ENCODE peak calls at places on chromosomes 1 and 21, in five cellular contexts. F is uterus, C is tibial nerve, R is HCT116, M is transverse colon. U is an unnamed sample.

GRCh38 chr1:112054504-112054903 is 65.0 kb upstream of the KCND3 start:
- DNase-seq in F (no peak), M (no peak), R (no peak), C (no peak), U (no peak)

GRCh38 chr1:169044296-169044695 is 62.2 kb upstream of the ATP1B1 start:
- DNase-seq in F (no peak), M (no peak), C (no peak), R (no peak), U (no peak)

GRCh38 chr1:165383067-165383466 is 26.6 kb upstream of the LMX1A start:
- DNase-seq in F (peak; percentile 83), R (no peak), C (peak; percentile 43), M (peak; percentile 22), U (peak; percentile 17)

GRCh38 chr1:184299076-184299790 is 87.6 kb upstream of the C1orf21 start:
- DNase-seq in F (no peak), M (no peak), C (no peak), R (no peak), U (no peak)

GRCh38 chr1:6597777-6598131 is 4.9 kb downstream of the KLHL21 start:
- DNase-seq in C (no peak), R (no peak), F (no peak), M (no peak), U (no peak)

GRCh38 chr21:41680444-41681335 is 86.2 kb downstream of the RIPK4 start:
- DNase-seq in C (no peak), F (no peak), R (no peak), M (no peak), U (no peak)

GRCh38 chr1:48038273-48038767 is 41.1 kb upstream of the TRABD2B start:
- DNase-seq in C (no peak), R (no peak), F (no peak), M (no peak), U (no peak)

GRCh38 chr1:222464841-222465210 is 83.1 kb downstream of the HHIPL2 start:
- DNase-seq in R (peak; percentile 68), M (peak; percentile 44), C (no peak), F (peak; percentile 51), U (peak; percentile 54)

GRCh38 chr1:5481889-5482288 is 510.3 kb downstream of the NPHP4 start:
- DNase-seq in R (peak; percentile 28), C (no peak), M (no peak), F (no peak), U (no peak)

GRCh38 chr21:32712043-32712442 is 15.8 kb downstream of the SYNJ1 start:
- DNase-seq in M (peak; percentile 20), F (no peak), C (no peak), R (no peak), U (no peak)

GRCh38 chr1:59308839-59309238 is 11.9 kb downstream of the FGGY start:
- DNase-seq in C (no peak), R (no peak), M (no peak), F (no peak), U (no peak)

GRCh38 chr21:45839274-45839673 is 142.3 kb upstream of the COL6A1 start:
- DNase-seq in C (no peak), M (no peak), F (no peak), R (no peak), U (no peak)

GRCh38 chr1:181077576-181078242 is 10.8 kb upstream of the IER5 start:
- DNase-seq in M (no peak), C (no peak), F (no peak), R (no peak), U (no peak)

GRCh38 chr1:9182784-9183257 is 51.8 kb upstream of the H6PD start:
- DNase-seq in R (no peak), C (no peak), F (no peak), M (no peak), U (peak; percentile 7)

GRCh38 chr1:181021811-181022434 is 747 bp downstream of the STX6 start:
- DNase-seq in R (no peak), F (peak; percentile 72), C (peak; percentile 37), M (peak; percentile 62), U (peak; percentile 77)

GRCh38 chr1:238281418-238281817 is 390.7 kb upstream of the ZP4 start:
- DNase-seq in C (no peak), M (no peak), F (no peak), R (no peak), U (no peak)

GRCh38 chr1:201348211-201348566 is 29.3 kb downstream of the TNNT2 start:
- DNase-seq in F (no peak), M (peak; percentile 33), C (no peak), R (peak; percentile 53), U (peak; percentile 19)

GRCh38 chr1:7424352-7424890 is 346.7 kb upstream of the VAMP3 start:
- DNase-seq in R (no peak), F (no peak), C (no peak), M (no peak), U (no peak)

GRCh38 chr1:234600418-234601216 is 9.4 kb downstream of the IRF2BP2 start:
- DNase-seq in R (peak; percentile 51), M (peak; percentile 64), F (peak; percentile 65), C (peak; percentile 29), U (peak; percentile 67)

GRCh38 chr1:150149490-150150453 is at the start of gene PLEKHO1:
- DNase-seq in C (peak; percentile 68), M (peak; percentile 87), R (no peak), F (peak; percentile 94), U (peak; percentile 70)

GRCh38 chr1:212655668-212656440 is 43.8 kb downstream of the BATF3 start:
- DNase-seq in R (peak; percentile 7), C (no peak), M (no peak), F (no peak), U (no peak)

GRCh38 chr1:45304311-45305081 is 22.2 kb upstream of the HPDL start:
- DNase-seq in C (no peak), M (peak; percentile 54), F (peak; percentile 48), R (no peak), U (peak; percentile 70)

GRCh38 chr1:47575855-47576757 is 138.3 kb downstream of the FOXD2 start:
- DNase-seq in F (no peak), M (no peak), C (no peak), R (no peak), U (no peak)

GRCh38 chr1:53361541-53361961 is 33.7 kb upstream of the LRP8 start:
- DNase-seq in C (no peak), M (no peak), R (no peak), F (no peak), U (no peak)

GRCh38 chr1:6179564-6180175 is 451 bp downstream of the CHD5 start:
- DNase-seq in M (no peak), F (no peak), C (no peak), R (no peak), U (no peak)

GRCh38 chr1:33378976-33379375 is 51.9 kb downstream of the PHC2 start:
- DNase-seq in R (no peak), F (no peak), C (no peak), M (no peak), U (peak; percentile 50)

GRCh38 chr1:22660716-22661241 is 7.7 kb downstream of the C1QB start:
- DNase-seq in F (no peak), R (no peak), C (no peak), M (no peak), U (no peak)

GRCh38 chr1:244060117-244060516 is 9.0 kb downstream of the ZBTB18 start:
- DNase-seq in F (no peak), C (no peak), M (no peak), R (no peak), U (no peak)

GRCh38 chr1:96966536-96967138 is 245.1 kb downstream of the PTBP2 start:
- DNase-seq in M (peak; percentile 78), R (peak; percentile 59), F (peak; percentile 74), C (peak; percentile 81), U (peak; percentile 59)

DNA sequence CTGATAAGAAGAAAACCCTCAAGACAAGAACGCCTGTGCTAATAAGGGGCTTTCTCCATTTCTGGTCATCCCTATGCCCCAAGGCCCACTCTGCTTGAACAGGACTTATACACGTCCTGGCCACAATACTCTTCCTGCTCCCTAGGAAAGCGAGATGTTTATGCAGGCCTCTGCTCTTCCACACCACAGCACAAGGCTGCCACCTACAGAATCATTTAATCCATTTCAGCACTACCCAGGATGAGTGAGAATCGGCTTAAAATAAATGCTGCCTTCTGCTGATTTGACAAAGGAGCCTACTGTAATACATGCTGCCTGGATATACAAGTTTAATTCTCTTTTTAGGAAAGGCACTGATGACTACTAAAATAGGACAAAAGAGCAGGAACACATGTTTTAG is 29.4 kb downstream of the FRRS1 start:
- DNase-seq in C (no peak), M (peak; percentile 26), F (peak; percentile 28), R (peak; percentile 21), U (no peak)
- TF ChIP-seq CTCF in C (peak; percentile 25), M (peak; percentile 53), F (peak; percentile 60), R (peak; percentile 44), U (peak; percentile 12)

DNA sequence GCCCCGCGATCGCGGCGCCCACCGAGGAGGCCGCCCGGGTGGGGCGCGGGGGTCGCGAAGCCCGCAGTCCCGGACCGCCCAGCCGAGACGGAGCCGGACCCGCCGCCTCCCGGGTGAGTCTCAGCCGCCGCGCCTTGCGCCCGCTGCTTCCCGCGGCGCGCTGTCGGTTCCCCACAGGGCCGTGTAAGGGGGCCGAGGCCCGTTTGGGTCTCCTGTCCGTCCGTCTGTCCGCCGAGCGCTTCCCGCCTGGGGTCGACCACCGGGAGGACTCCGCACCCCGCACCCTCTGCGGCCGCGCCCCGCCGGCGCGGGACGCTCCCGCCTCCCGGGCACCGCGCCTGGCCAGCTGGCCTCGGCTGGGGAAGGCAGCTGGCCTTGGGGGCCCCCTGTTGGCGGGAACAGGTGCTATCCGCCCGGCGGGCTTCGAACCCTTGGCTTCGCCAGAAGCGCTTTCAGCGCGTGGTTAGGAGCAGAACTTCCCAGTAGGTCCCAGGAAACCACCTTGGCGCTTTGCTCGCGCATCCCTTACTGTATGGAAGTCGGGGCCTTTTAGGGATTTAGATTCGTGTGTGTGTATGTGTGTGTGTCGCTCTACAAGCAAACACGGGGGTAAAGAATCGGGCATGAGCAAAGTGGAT is 414 bp downstream of the TMEM51 start:
- DNase-seq in R (no peak), C (no peak), F (peak; percentile 47), M (peak; percentile 81), U (peak; percentile 48)
- TF ChIP-seq POLR2A in R (no peak), C (no peak), F (peak; percentile 2), M (no peak), U (peak; percentile 35)

DNA sequence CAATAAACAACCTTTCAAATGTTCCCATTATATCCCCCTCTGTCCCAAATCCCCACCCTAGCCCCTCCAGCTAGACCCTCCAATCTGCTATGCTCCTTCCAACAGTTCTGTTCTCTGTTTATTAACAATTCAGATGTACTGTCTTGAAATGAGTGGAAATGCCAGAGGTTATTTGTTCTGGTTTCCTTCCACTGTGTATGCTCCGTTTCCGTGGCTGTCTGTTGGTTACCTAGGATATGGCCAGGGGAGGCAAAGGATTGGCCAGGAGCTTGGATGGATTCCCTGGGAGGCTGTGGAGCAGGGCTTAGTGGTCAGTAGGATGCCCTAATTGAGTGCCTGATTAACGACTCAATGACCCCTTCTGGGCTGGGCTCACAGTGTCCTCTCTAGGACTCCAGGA is 115.2 kb downstream of the TGFB2 start:
- DNase-seq in F (peak; percentile 39), M (no peak), R (no peak), C (no peak), U (no peak)
- H3K4me3 ChIP-seq in F (no peak overlapping the region), M (no peak overlapping the region), R (peak overlapping the region; percentile 23), C (no peak overlapping the region), U (no peak overlapping the region)

DNA sequence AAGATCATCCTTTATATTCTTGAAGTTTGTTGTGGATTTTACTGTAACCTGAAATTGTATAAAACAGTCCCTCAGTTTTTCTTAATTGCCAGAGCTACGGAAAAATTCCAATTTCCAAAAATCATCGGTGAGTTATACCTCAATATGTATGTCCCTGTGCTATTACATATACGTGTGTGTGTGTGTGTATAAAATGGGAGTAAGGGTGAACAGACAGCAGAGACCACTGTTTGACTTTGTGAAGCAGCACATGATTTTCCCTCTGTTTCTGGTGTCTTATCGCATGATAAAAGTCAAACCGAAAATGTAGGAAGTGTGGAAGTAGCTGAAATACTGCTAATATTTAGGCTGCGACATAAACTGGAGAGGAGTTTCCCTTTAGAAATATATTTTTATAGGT is 1.2 kb downstream of the OR2T1 start:
- DNase-seq in F (no peak), R (peak; percentile 3), C (no peak), M (no peak), U (no peak)
- TF ChIP-seq CTCF in F (no peak), R (peak; percentile 19), C (no peak), M (no peak), U (no peak)